ENCODE peak calls at places on chromosome 11, in eight cellular contexts. T is nephron progenitor cell, J is neural crest cell, S is left ventricle myocardium inferior, Z is choroid plexus epithelial cell, P is lower leg skin, Q is fibroblast of lung, R is B cell. B is an unnamed sample.

GRCh38 chr11:78783301-78783700 is 208.6 kb upstream of the NARS2 start:
- DNase-seq in T (no peak), J (no peak), S (no peak), Z (no peak), P (no peak), Q (peak), R (no peak), B (no peak)

GRCh38 chr11:9046376-9046775 is 42.6 kb upstream of the NRIP3 start:
- DNase-seq in T (no peak), J (no peak), S (no peak), Z (no peak), P (no peak), Q (no peak), R (no peak), B (no peak)

GRCh38 chr11:121592708-121593107 is 139.9 kb upstream of the SORL1-AS1 start:
- DNase-seq in T (no peak), J (no peak), S (no peak), Z (no peak), P (no peak), Q (no peak), R (no peak), B (peak)

GRCh38 chr11:130499828-130500227 is 51.4 kb downstream of the ADAMTS15 start:
- DNase-seq in T (no peak), J (no peak), S (no peak), Z (peak), P (no peak), Q (peak), R (no peak), B (no peak)

GRCh38 chr11:19962795-19963163 is 197.5 kb downstream of the DBX1 start:
- DNase-seq in T (no peak), J (no peak), S (no peak), Z (peak), P (no peak), Q (peak), R (no peak), B (no peak)

GRCh38 chr11:76074178-76075112 is 131.9 kb downstream of the WNT11 start:
- DNase-seq in T (no peak), J (no peak), S (no peak), Z (peak), P (no peak), Q (peak), R (no peak), B (no peak)

GRCh38 chr11:3022982-3023381 is 30.9 kb upstream of the NAP1L4 start:
- DNase-seq in T (no peak), J (no peak), S (no peak), Z (peak), P (no peak), Q (peak), R (no peak), B (no peak)

GRCh38 chr11:44574620-44575287 is 9.3 kb downstream of the CD82 start:
- DNase-seq in T (no peak), J (no peak), S (no peak), Z (peak), P (peak), Q (peak), R (peak), B (no peak)

GRCh38 chr11:123771664-123772063 is 17.3 kb upstream of the OR6X1 start:
- DNase-seq in T (no peak), J (no peak), S (no peak), Z (no peak), P (no peak), Q (no peak), R (no peak), B (no peak)

GRCh38 chr11:117604349-117604995 is 192.5 kb downstream of the DSCAML1 start:
- DNase-seq in T (no peak), J (no peak), S (no peak), Z (peak), P (no peak), Q (peak), R (no peak), B (no peak)

GRCh38 chr11:42524534-42525227 is 787.1 kb upstream of the API5 start:
- DNase-seq in T (peak), J (peak), S (peak), Z (peak), P (peak), Q (peak), R (no peak), B (peak)

GRCh38 chr11:33919645-33920044 is 27.8 kb upstream of the LMO2 start:
- DNase-seq in T (no peak), J (no peak), S (no peak), Z (no peak), P (no peak), Q (no peak), R (no peak), B (no peak)

GRCh38 chr11:119100246-119100959 is 1.2 kb downstream of the DPAGT1 start:
- DNase-seq in T (no peak), J (no peak), S (no peak), Z (peak), P (no peak), Q (peak), R (no peak), B (no peak)

GRCh38 chr11:15565846-15566245 is 451.1 kb downstream of the INSC start:
- DNase-seq in T (no peak), J (no peak), S (no peak), Z (no peak), P (no peak), Q (no peak), R (no peak), B (no peak)

GRCh38 chr11:46361283-46362145 is 14.3 kb downstream of the DGKZ start:
- DNase-seq in T (peak), J (no peak), S (peak), Z (peak), P (no peak), Q (peak), R (peak), B (peak)

GRCh38 chr11:18393581-18394299 is 623 bp upstream of the LDHA start:
- DNase-seq in T (no peak), J (no peak), S (no peak), Z (no peak), P (no peak), Q (no peak), R (no peak), B (no peak)

GRCh38 chr11:96264364-96264763 is 78.6 kb downstream of the MAML2 start:
- DNase-seq in T (no peak), J (no peak), S (no peak), Z (no peak), P (no peak), Q (peak), R (no peak), B (no peak)

GRCh38 chr11:86182976-86183584 is 61.5 kb upstream of the EED start:
- DNase-seq in T (no peak), J (no peak), S (no peak), Z (peak), P (no peak), Q (peak), R (no peak), B (no peak)

GRCh38 chr11:46315033-46315738 is 32.1 kb upstream of the DGKZ start:
- DNase-seq in T (peak), J (peak), S (peak), Z (peak), P (no peak), Q (peak), R (peak), B (peak)

GRCh38 chr11:88411265-88411664 is 73.7 kb upstream of the CTSC start:
- DNase-seq in T (no peak), J (no peak), S (no peak), Z (peak), P (no peak), Q (peak), R (no peak), B (no peak)

GRCh38 chr11:57761301-57762234 is at the start of gene CTNND1:
- DNase-seq in T (peak), J (peak), S (peak), Z (peak), P (peak), Q (peak), R (peak), B (peak)

GRCh38 chr11:108562746-108563581 is 30.6 kb downstream of the EXPH5 start:
- DNase-seq in T (no peak), J (no peak), S (no peak), Z (peak), P (no peak), Q (peak), R (no peak), B (no peak)

GRCh38 chr11:47154738-47155570 is 21.7 kb downstream of the ARFGAP2 start:
- DNase-seq in T (no peak), J (no peak), S (no peak), Z (no peak), P (no peak), Q (no peak), R (peak), B (no peak)

GRCh38 chr11:3123316-3123715 is 41.8 kb downstream of the OSBPL5 start:
- DNase-seq in T (no peak), J (no peak), S (peak), Z (no peak), P (peak), Q (peak), R (no peak), B (no peak)

GRCh38 chr11:41053894-41054293 is 405.6 kb downstream of the LRRC4C start:
- DNase-seq in T (no peak), J (no peak), S (no peak), Z (no peak), P (no peak), Q (no peak), R (no peak), B (no peak)

GRCh38 chr11:122747358-122747757 is 90.9 kb upstream of the CRTAM start:
- DNase-seq in T (no peak), J (no peak), S (no peak), Z (peak), P (no peak), Q (no peak), R (no peak), B (no peak)

GRCh38 chr11:129596361-129596760 is 219.3 kb upstream of the TMEM45B start:
- DNase-seq in T (no peak), J (no peak), S (no peak), Z (peak), P (no peak), Q (no peak), R (no peak), B (no peak)

GRCh38 chr11:94558468-94558867 is 8.7 kb upstream of the PIWIL4 start:
- DNase-seq in T (no peak), J (no peak), S (no peak), Z (no peak), P (no peak), Q (no peak), R (no peak), B (no peak)

GRCh38 chr11:94567181-94567670 is at the start of gene PIWIL4:
- DNase-seq in T (no peak), J (no peak), S (no peak), Z (no peak), P (no peak), Q (no peak), R (no peak), B (no peak)

GRCh38 chr11:94558932-94559331 is 8.2 kb upstream of the PIWIL4 start:
- DNase-seq in T (no peak), J (no peak), S (no peak), Z (no peak), P (no peak), Q (no peak), R (no peak), B (no peak)

GRCh38 chr11:94563848-94564442 is 3.2 kb upstream of the PIWIL4 start:
- DNase-seq in T (no peak), J (no peak), S (no peak), Z (no peak), P (no peak), Q (no peak), R (no peak), B (no peak)

DNA sequence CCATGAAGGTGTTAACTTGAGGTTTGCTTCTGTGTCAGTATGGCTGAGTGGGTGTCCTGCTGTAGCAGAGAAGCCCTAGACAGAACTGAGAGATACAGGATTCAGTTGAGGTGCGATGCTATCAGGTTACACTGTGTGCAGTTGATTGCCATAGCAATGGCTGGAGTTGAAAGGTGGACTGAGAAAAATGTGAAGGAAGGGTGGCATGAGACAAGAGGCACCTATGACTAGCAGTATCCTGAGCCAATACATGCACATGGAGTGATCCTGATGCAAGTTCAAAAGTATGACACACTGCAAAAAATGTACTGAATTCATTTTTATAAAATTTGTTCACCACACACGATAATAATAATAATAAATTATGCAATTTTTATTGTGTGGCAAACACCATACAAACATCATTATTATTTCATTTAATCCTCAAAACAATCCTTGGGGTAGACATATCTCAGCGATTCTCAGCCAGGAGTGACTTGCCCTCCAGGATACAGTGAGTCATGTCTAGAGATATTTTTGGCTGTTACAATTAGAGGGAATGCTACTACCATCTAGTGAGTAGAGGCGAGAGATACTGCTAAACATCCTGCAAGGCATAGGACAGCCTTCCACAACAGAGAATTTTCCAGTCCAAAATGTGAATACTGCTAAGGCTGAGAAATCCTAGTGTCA is 3.9 kb upstream of the PIWIL4 start:
- DNase-seq in T (no peak), J (no peak), S (no peak), Z (peak), P (no peak), Q (peak), R (no peak), B (no peak)
- TF ChIP-seq CTCF in T (no peak), J (no peak), S (peak), Z (peak), P (no peak), Q (peak), R (no peak), B (no peak)

GRCh38 chr11:70762810-70763209 is 364.5 kb downstream of the CTTN start:
- DNase-seq in T (no peak), J (no peak), S (no peak), Z (no peak), P (no peak), Q (no peak), R (no peak), B (no peak)

GRCh38 chr11:70761906-70762196 is 363.5 kb downstream of the CTTN start:
- DNase-seq in T (no peak), J (no peak), S (no peak), Z (no peak), P (no peak), Q (no peak), R (no peak), B (no peak)

GRCh38 chr11:70760416-70761020 is 362.2 kb downstream of the CTTN start:
- DNase-seq in T (no peak), J (no peak), S (no peak), Z (no peak), P (no peak), Q (no peak), R (no peak), B (no peak)

GRCh38 chr11:70759846-70760245 is 361.5 kb downstream of the CTTN start:
- DNase-seq in T (no peak), J (no peak), S (no peak), Z (no peak), P (no peak), Q (no peak), R (no peak), B (no peak)

DNA sequence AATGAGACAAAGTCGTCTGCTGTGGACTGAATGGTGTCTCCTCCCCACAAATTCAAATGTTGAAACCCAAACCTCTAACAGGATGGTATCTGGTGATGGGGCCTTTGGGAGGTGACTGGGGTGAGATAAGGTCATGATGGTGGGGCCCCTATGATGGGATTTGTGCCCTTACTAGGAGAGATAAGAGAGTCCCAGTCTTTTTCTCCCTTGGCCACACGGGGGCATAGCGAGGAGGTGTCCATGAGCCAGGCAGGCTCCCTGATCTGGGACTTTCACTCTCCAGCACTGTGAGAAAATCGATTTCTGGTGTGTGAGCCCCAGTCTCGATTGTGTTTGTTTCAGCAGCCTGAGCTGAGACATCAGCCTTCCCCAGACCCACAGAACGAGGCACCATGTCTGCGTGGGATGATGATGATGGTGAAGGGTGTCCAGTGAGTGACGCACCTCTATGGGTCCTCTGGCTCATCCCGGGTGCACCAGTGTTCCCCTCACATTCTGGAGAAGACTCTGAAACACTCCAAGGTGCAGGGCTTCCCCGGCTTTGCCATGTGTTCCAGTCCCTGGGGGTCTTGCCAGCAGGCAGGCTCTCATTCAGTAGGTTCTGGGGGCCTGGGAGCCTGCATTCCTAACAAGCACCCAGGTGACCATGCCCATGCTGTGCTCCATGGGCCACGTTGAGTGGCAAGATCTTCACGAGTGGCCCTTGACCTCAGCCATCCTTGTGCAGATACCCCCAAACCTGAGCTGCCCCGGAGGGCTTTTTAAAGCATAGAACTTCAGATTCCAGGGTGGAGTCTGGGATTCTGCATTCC is 363.0 kb downstream of the CTTN start:
- DNase-seq in T (no peak), J (no peak), S (no peak), Z (no peak), P (no peak), Q (no peak), R (no peak), B (no peak)
- TF ChIP-seq CTCF in T (no peak), J (no peak), S (no peak), Z (no peak), P (no peak), Q (no peak), R (no peak), B (no peak)

GRCh38 chr11:11148104-11148509 is 204.9 kb downstream of the CSNK2A3 start:
- DNase-seq in T (peak), J (no peak), S (peak), Z (peak), P (peak), Q (peak), R (no peak), B (no peak)
- TF ChIP-seq CTCF in T (no peak), J (no peak), S (peak), Z (peak), P (no peak), Q (peak), R (no peak), B (no peak)

GRCh38 chr11:82225930-82226329 is 507.7 kb downstream of the FAM181B start:
- DNase-seq in T (no peak), J (no peak), S (no peak), Z (peak), P (no peak), Q (no peak), R (no peak), B (no peak)

GRCh38 chr11:82234256-82234655 is 499.4 kb downstream of the FAM181B start:
- DNase-seq in T (no peak), J (no peak), S (no peak), Z (no peak), P (no peak), Q (no peak), R (no peak), B (no peak)

GRCh38 chr11:82225502-82225901 is 508.2 kb downstream of the FAM181B start:
- DNase-seq in T (no peak), J (no peak), S (no peak), Z (no peak), P (no peak), Q (no peak), R (no peak), B (no peak)

GRCh38 chr11:82233211-82233610 is 500.5 kb downstream of the FAM181B start:
- DNase-seq in T (no peak), J (no peak), S (no peak), Z (peak), P (no peak), Q (no peak), R (no peak), B (no peak)

DNA sequence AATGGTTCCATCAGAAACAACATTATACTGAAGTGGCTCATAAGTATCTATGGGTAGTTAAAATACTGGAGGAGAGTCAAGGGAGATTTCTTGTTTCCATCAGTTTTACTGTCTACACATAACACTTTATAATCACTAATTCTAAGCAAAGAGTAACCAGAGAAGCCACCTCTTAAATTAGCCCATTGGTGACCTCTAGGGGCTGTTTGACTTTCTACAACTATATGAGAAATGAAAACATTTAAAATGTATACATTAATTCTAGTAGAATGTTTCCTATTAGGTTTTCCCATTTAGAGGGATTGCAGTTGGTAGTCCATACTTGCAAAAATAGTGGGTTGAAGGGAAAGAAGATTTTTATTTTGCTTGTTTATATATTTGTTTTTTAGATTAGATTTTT is 504.3 kb downstream of the FAM181B start:
- DNase-seq in T (no peak), J (no peak), S (no peak), Z (peak), P (no peak), Q (no peak), R (no peak), B (no peak)
- TF ChIP-seq CTCF in T (peak), J (peak), S (no peak), Z (peak), P (no peak), Q (peak), R (peak), B (peak)

B was measured in GM13976.